ENCODE peak calls at places on chromosomes 16 and 17, in five cellular contexts. V is HuH-7.5, U is RWPE1, I is Daoy, A is adrenal gland. N is an unnamed sample.

GRCh38 chr17:6546069-6546718 is 10.2 kb downstream of the PITPNM3 start:
- DNase-seq in V (no peak), U (no peak), I (peak), A (no peak), N (no peak)

GRCh38 chr17:50763716-50764450 is 3.4 kb downstream of the ANKRD40CL start:
- DNase-seq in I (no peak), A (no peak), V (no peak), U (no peak), N (no peak)

GRCh38 chr17:39662551-39663339 is 2.4 kb upstream of the TCAP start:
- DNase-seq in V (no peak), I (no peak), A (no peak), U (no peak), N (no peak)

GRCh38 chr17:47776330-47777197 is 43.5 kb downstream of the TBX21 start:
- DNase-seq in V (peak), U (peak), I (peak), A (peak), N (no peak)

GRCh38 chr16:57051696-57052228 is 40.6 kb upstream of the CPNE2 start:
- DNase-seq in V (no peak), A (no peak), U (no peak), I (no peak), N (no peak)

GRCh38 chr17:17025621-17026020 is 16.6 kb upstream of the MPRIP start:
- DNase-seq in U (no peak), A (no peak), V (no peak), I (no peak), N (no peak)

GRCh38 chr17:16215965-16216316 is 607 bp upstream of the NCOR1 start:
- DNase-seq in A (no peak), V (no peak), U (no peak), I (no peak), N (no peak)

GRCh38 chr16:30186782-30187555 is 3.6 kb downstream of the CORO1A start:
- DNase-seq in U (no peak), V (peak), I (peak), A (peak), N (peak)

GRCh38 chr17:73433501-73433900 is 121.7 kb upstream of the CDC42EP4 start:
- DNase-seq in I (no peak), V (no peak), U (no peak), A (no peak), N (no peak)

GRCh38 chr16:88444826-88445582 is 8.1 kb upstream of the ZFPM1 start:
- DNase-seq in U (no peak), I (peak), V (no peak), A (no peak), N (no peak)

GRCh38 chr16:89739383-89739782 is 18.0 kb downstream of the ZNF276 start:
- DNase-seq in U (no peak), I (no peak), A (no peak), V (no peak), N (no peak)

GRCh38 chr17:42118545-42118944 is 2.6 kb downstream of the KAT2A start:
- DNase-seq in I (peak), V (peak), U (no peak), A (peak), N (no peak)

GRCh38 chr17:27565874-27566672 is 64.9 kb upstream of the LGALS9 start:
- DNase-seq in I (peak), A (no peak), U (no peak), V (no peak), N (no peak)

GRCh38 chr16:12002447-12003006 is 26.0 kb downstream of the SNX29 start:
- DNase-seq in V (no peak), U (peak), I (peak), A (peak), N (no peak)

GRCh38 chr17:34235389-34236028 is 19.6 kb upstream of the CCL2 start:
- DNase-seq in U (no peak), A (peak), I (peak), V (no peak), N (peak)

GRCh38 chr17:71713846-71714245 is 407.0 kb upstream of the SOX9 start:
- DNase-seq in U (no peak), A (no peak), I (no peak), V (no peak), N (no peak)

GRCh38 chr16:69378760-69379159 is 7.0 kb downstream of the TERF2 start:
- DNase-seq in V (no peak), I (no peak), U (no peak), A (no peak), N (no peak)

GRCh38 chr17:43536236-43537088 is 9.7 kb downstream of the ETV4 start:
- DNase-seq in U (peak), V (no peak), A (no peak), I (peak), N (no peak)

GRCh38 chr17:5122586-5123342 is 6.9 kb downstream of the USP6 start:
- DNase-seq in A (no peak), U (no peak), I (peak), V (no peak), N (no peak)

N was measured in left ventricle myocardium inferior.